ENCODE peak calls at places on chromosomes 5 and 9, in ten cellular contexts. L is heart left ventricle, Z is Peyer's patch, X is right atrium auricular region, G is brain microvascular endothelial cell, F is neural progenitor cell, J is fibroblast of pulmonary artery, K is B cell, E is foreskin fibroblast, I is GM13977. W is an unnamed sample.

GRCh38 chr5:1404062-1404461 is 41.2 kb downstream of the SLC6A3 start:
- DNase-seq in L (no peak), J (no peak), F (no peak), G (no peak), K (no peak), X (no peak), E (no peak), I (no peak), Z (peak; percentile 27), W (no peak)

GRCh38 chr9:22084336-22085035 is 75.4 kb upstream of the CDKN2B start:
- DNase-seq in L (no peak), K (no peak), I (no peak), E (peak; percentile 87), G (peak; percentile 96), J (peak; percentile 86), X (no peak), F (no peak), Z (no peak), W (no peak)

GRCh38 chr5:78995521-78995920 is 10.4 kb upstream of the ARSB start:
- DNase-seq in J (no peak), E (no peak), F (no peak), K (no peak), L (no peak), I (no peak), X (no peak), Z (no peak), G (no peak), W (no peak)

GRCh38 chr9:110192531-110193326 is 15.2 kb downstream of the C9orf152 start:
- DNase-seq in J (peak; percentile 83), I (no peak), L (no peak), F (no peak), Z (no peak), K (no peak), E (peak; percentile 77), G (peak; percentile 49), X (no peak), W (no peak)

GRCh38 chr5:137341831-137342230 is 157.3 kb downstream of the SPOCK1 start:
- DNase-seq in J (no peak), G (no peak), K (no peak), I (no peak), E (no peak), F (no peak), L (no peak), X (no peak), Z (no peak), W (no peak)

GRCh38 chr5:761206-761771 is 23.2 kb downstream of the ZDHHC11B start:
- DNase-seq in X (no peak), L (no peak), E (no peak), F (no peak), G (no peak), K (peak; percentile 54), Z (peak; percentile 46), I (no peak), J (no peak), W (peak; percentile 68)

GRCh38 chr5:41925555-41925946 is 470 bp downstream of the FBXO4 start:
- DNase-seq in G (peak; percentile 10), I (no peak), Z (peak; percentile 65), K (no peak), J (peak; percentile 49), L (peak; percentile 23), F (peak; percentile 18), X (peak; percentile 67), E (peak; percentile 13), W (no peak)

GRCh38 chr5:102666164-102666951 is 88.7 kb upstream of the PAM start:
- DNase-seq in K (no peak), E (no peak), I (no peak), F (peak; percentile 40), X (no peak), L (no peak), J (no peak), Z (no peak), G (no peak), W (no peak)

GRCh38 chr9:116002624-116003023 is 151.0 kb upstream of the PAPPA start:
- DNase-seq in F (no peak), G (no peak), J (peak; percentile 29), Z (no peak), E (peak; percentile 29), L (no peak), I (no peak), X (no peak), K (no peak), W (no peak)

GRCh38 chr9:124452326-124452725 is 2.1 kb downstream of the ADGRD2 start:
- DNase-seq in E (no peak), Z (no peak), X (no peak), G (no peak), L (no peak), F (no peak), I (no peak), J (no peak), K (no peak), W (no peak)

GRCh38 chr9:124448019-124448418 is 2.2 kb upstream of the ADGRD2 start:
- DNase-seq in L (peak; percentile 72), X (no peak), E (no peak), G (no peak), I (no peak), K (no peak), F (no peak), J (no peak), Z (no peak), W (no peak)

GRCh38 chr9:124450931-124451661 is 845 bp downstream of the ADGRD2 start:
- DNase-seq in X (no peak), I (no peak), G (no peak), Z (no peak), K (peak; percentile 43), E (no peak), J (no peak), L (no peak), F (no peak), W (no peak)

GRCh38 chr9:124449381-124450151 is 685 bp upstream of the ADGRD2 start:
- DNase-seq in F (no peak), L (no peak), X (no peak), Z (no peak), G (no peak), J (no peak), E (no peak), I (peak; percentile 28), K (no peak), W (no peak)

GRCh38 chr9:124450241-124450924 is at the start of gene ADGRD2:
- DNase-seq in K (peak; percentile 59), L (no peak), Z (no peak), I (peak; percentile 51), J (peak; percentile 9), G (peak; percentile 5), X (no peak), E (peak; percentile 7), F (peak; percentile 89), W (no peak)
- TF ChIP-seq CTCF in K (no peak), L (no peak), Z (no peak), I (no peak), J (no peak), G (no peak), X (no peak), E (no peak), F (peak; percentile 30), W (peak; percentile 31)

GRCh38 chr9:137843355-137843754 is 34.2 kb upstream of the CACNA1B start:
- DNase-seq in F (no peak), I (no peak), J (no peak), G (no peak), K (no peak), Z (no peak), E (no peak), L (no peak), X (no peak), W (no peak)
- TF ChIP-seq CTCF in F (no peak), I (no peak), J (no peak), G (no peak), K (no peak), Z (no peak), E (no peak), L (no peak), X (no peak), W (no peak)

DNA sequence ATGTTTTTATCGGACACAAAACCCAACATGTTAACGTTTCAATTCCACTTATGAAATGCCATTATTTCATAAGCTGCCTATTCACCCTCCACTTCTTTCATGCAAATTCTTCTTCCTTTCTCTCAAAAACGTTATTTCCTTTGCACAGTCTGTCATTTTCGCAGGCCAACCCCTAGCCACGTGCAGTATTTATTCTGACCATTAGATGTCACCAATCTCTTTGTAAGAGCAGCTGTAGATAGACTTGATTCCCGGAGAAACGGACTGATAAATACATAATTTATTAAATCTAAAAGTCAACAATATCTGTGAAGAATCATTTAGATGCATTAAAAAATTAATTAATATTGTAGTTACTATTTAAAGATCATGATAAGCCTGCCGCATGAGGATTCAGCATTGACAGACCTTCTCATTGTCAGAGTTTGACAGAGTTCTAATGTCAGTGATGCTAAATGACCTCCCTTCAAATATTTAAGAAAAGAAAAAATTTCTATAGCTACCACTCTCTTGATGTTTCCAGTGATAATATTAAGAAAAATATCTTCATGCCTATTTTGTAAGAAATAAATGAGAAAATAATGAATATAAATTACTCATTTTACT is 933.6 kb downstream of the CDH12 start:
- DNase-seq in J (peak; percentile 63), I (peak; percentile 40), L (no peak), E (no peak), Z (no peak), K (peak; percentile 9), G (peak; percentile 33), F (peak; percentile 63), X (no peak), W (no peak)
- TF ChIP-seq CTCF in J (peak; percentile 68), I (peak; percentile 66), L (peak; percentile 39), E (peak; percentile 36), Z (peak; percentile 32), K (peak; percentile 50), G (peak; percentile 64), F (peak; percentile 82), X (peak; percentile 70), W (peak; percentile 88)

DNA sequence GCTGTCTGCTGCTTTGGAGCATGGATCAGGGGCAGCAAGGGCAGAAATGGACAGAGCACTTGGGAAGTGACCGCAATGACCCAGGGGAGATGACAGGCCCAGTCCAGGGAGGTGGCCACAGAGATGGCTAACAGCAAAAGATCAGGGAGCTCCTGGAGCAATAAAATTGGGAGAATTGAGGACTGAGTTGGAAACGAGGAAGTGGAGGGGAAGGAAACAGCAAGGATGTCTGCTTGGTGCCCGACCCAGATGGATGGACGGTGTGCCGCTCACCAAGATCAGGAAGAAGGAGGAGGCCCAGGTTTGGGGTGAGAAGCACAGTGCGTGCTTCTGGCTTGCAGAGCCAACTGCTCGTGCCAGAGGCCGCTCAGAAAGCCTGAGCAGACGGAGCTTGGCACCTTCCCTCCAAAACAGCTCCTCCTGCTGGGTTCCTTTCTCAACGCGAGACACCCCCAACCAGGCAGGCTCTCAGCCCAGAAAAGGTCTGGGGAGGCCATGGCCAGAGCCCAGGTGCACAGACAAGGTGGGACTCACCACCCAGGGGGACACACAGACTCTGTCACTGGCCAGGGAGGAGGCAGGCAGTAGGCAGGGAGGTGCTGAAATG is 1.7 kb upstream of the SLC34A1 start:
- DNase-seq in I (no peak), G (no peak), E (no peak), K (no peak), X (no peak), J (peak; percentile 49), L (no peak), F (peak; percentile 59), Z (no peak), W (no peak)
- TF ChIP-seq CTCF in I (peak; percentile 14), G (peak; percentile 48), E (peak; percentile 35), K (no peak), X (peak; percentile 45), J (peak; percentile 44), L (no peak), F (peak; percentile 35), Z (peak; percentile 31), W (no peak)